ENCODE peak calls at places on chromosomes 2 and 18, in five cellular contexts. One of them, this sample, is unnamed.
A peak's percentile ranks its signal among the peaks of the same experiment; 100 is the strongest.

GRCh38 chr2:74516070-74516633 is 1.9 kb downstream of the TLX2 start:
- DNase-seq in astrocyte of the spinal cord: no peak
- DNase-seq in central memory CD4-positive, alpha-beta T cell: peak; percentile 66
- DNase-seq in RWPE1: peak; percentile 65
- DNase-seq in stomach: peak; percentile 62
- DNase-seq in this sample: no peak

GRCh38 chr2:149104221-149104620 is 65.7 kb downstream of the LYPD6B start:
- DNase-seq in astrocyte of the spinal cord: no peak
- DNase-seq in central memory CD4-positive, alpha-beta T cell: no peak
- DNase-seq in RWPE1: no peak
- DNase-seq in stomach: no peak
- DNase-seq in this sample: no peak

GRCh38 chr2:24025264-24025663 is 15.4 kb downstream of the MFSD2B start:
- DNase-seq in astrocyte of the spinal cord: no peak
- DNase-seq in central memory CD4-positive, alpha-beta T cell: no peak
- DNase-seq in RWPE1: no peak
- DNase-seq in stomach: no peak
- DNase-seq in this sample: no peak

GRCh38 chr2:237020086-237020485 is 65.6 kb upstream of the COPS8 start:
- DNase-seq in astrocyte of the spinal cord: no peak
- DNase-seq in central memory CD4-positive, alpha-beta T cell: no peak
- DNase-seq in RWPE1: no peak
- DNase-seq in stomach: no peak
- DNase-seq in this sample: no peak

GRCh38 chr2:217527586-217528202 is 475.1 kb downstream of the TNS1 start:
- DNase-seq in astrocyte of the spinal cord: peak; percentile 24
- DNase-seq in central memory CD4-positive, alpha-beta T cell: no peak
- DNase-seq in RWPE1: no peak
- DNase-seq in stomach: no peak
- DNase-seq in this sample: no peak

GRCh38 chr2:5954509-5954908 is 262.3 kb downstream of the SOX11 start:
- DNase-seq in astrocyte of the spinal cord: no peak
- DNase-seq in central memory CD4-positive, alpha-beta T cell: no peak
- DNase-seq in RWPE1: no peak
- DNase-seq in stomach: no peak
- DNase-seq in this sample: no peak

GRCh38 chr2:213627054-213627710 is 342.9 kb downstream of the SPAG16 start:
- DNase-seq in astrocyte of the spinal cord: no peak
- DNase-seq in central memory CD4-positive, alpha-beta T cell: no peak
- DNase-seq in RWPE1: no peak
- DNase-seq in stomach: no peak
- DNase-seq in this sample: no peak

GRCh38 chr2:158723921-158724802 is 71.0 kb upstream of the DAPL1 start:
- DNase-seq in astrocyte of the spinal cord: no peak
- DNase-seq in central memory CD4-positive, alpha-beta T cell: no peak
- DNase-seq in RWPE1: no peak
- DNase-seq in stomach: peak; percentile 45
- DNase-seq in this sample: peak; percentile 26

GRCh38 chr18:43001821-43002220 is 113.7 kb downstream of the RIT2 start:
- DNase-seq in astrocyte of the spinal cord: peak; percentile 1
- DNase-seq in central memory CD4-positive, alpha-beta T cell: no peak
- DNase-seq in RWPE1: no peak
- DNase-seq in stomach: no peak
- DNase-seq in this sample: no peak

GRCh38 chr2:181955010-181955409 is 30.6 kb upstream of the PPP1R1C start:
- DNase-seq in astrocyte of the spinal cord: peak; percentile 38
- DNase-seq in central memory CD4-positive, alpha-beta T cell: no peak
- DNase-seq in RWPE1: peak; percentile 73
- DNase-seq in stomach: no peak
- DNase-seq in this sample: no peak

GRCh38 chr2:101844055-101844635 is 146.6 kb downstream of the MAP4K4 start:
- DNase-seq in astrocyte of the spinal cord: peak; percentile 80
- DNase-seq in central memory CD4-positive, alpha-beta T cell: no peak
- DNase-seq in RWPE1: no peak
- DNase-seq in stomach: no peak
- DNase-seq in this sample: no peak

This sample was measured in H54.